ENCODE peak calls at places on chromosomes 7 and 10, in ten cellular contexts. K, Y, Q, P, V, S, H, I, X and C are unnamed samples.

GRCh38 chr7:75699993-75700392 is 38.7 kb downstream of the HIP1 start:
- DNase-seq in K (no peak), Y (no peak), Q (no peak), P (no peak), V (no peak), S (no peak), H (no peak), I (no peak), X (no peak), C (no peak)

GRCh38 chr7:137818036-137818435 is 28.7 kb downstream of the DGKI start:
- DNase-seq in K (no peak), Y (no peak), Q (no peak), P (no peak), V (no peak), S (no peak), H (peak), I (no peak), X (no peak), C (no peak)

GRCh38 chr7:69856991-69857390 is 258.7 kb downstream of the AUTS2 start:
- DNase-seq in K (no peak), Y (no peak), Q (no peak), P (no peak), V (no peak), S (no peak), H (no peak), I (no peak), X (no peak), C (no peak)

GRCh38 chr7:1787241-1787640 is 117.2 kb downstream of the ELFN1 start:
- DNase-seq in K (no peak), Y (no peak), Q (no peak), P (no peak), V (no peak), S (no peak), H (no peak), I (peak), X (no peak), C (no peak)

GRCh38 chr7:100156331-100157068 is 2.0 kb downstream of the TRAPPC14 start:
- DNase-seq in K (no peak), Y (no peak), Q (no peak), P (peak), V (no peak), S (no peak), H (no peak), I (no peak), X (no peak), C (peak)

GRCh38 chr7:6385110-6385792 is 62.5 kb downstream of the DAGLB start:
- DNase-seq in K (peak), Y (no peak), Q (no peak), P (no peak), V (no peak), S (peak), H (peak), I (no peak), X (no peak), C (no peak)

GRCh38 chr10:131689016-131689415 is 211.8 kb upstream of the PPP2R2D start:
- DNase-seq in K (no peak), Y (no peak), Q (no peak), P (no peak), V (peak), S (no peak), H (no peak), I (no peak), X (no peak), C (no peak)

GRCh38 chr10:11313463-11313862 is 295.8 kb downstream of the CELF2 start:
- DNase-seq in K (no peak), Y (no peak), Q (no peak), P (no peak), V (no peak), S (no peak), H (no peak), I (no peak), X (no peak), C (no peak)

GRCh38 chr10:58557714-58558113 is 45.0 kb downstream of the BICC1 start:
- DNase-seq in K (no peak), Y (no peak), Q (no peak), P (no peak), V (no peak), S (no peak), H (no peak), I (no peak), X (no peak), C (no peak)

GRCh38 chr10:86077871-86078638 is 288.5 kb downstream of the GRID1 start:
- DNase-seq in K (no peak), Y (no peak), Q (no peak), P (no peak), V (no peak), S (no peak), H (no peak), I (peak), X (no peak), C (no peak)

DNA sequence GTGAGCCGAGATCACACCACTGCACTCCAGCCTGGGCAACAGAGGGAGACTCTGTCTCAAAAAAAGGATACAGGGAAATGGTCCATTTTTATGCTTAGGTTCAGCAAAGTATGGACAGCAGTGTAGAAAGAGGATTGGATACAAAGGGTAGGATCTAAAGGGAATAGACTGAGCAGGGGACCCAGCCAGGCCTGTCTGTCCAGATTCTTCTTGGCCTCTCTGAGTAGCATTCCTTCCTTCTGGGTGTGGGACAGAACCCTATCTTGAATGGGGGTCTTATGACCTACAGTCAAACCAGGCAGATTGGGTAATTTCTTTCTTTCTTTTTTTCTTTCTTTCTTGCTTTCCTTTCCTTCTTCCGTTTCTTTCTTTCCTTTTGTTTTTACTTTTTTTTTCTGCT is 25.6 kb downstream of the SH2B2 start:
- DNase-seq in K (no peak), Y (no peak), Q (no peak), P (no peak), V (no peak), S (no peak), H (no peak), I (no peak), X (no peak), C (no peak)
- TF ChIP-seq CTCF in K (no peak), Y (no peak), Q (no peak), P (no peak), V (no peak), S (no peak), H (no peak), I (no peak), X (no peak), C (no peak)

GRCh38 chr10:69741671-69742355 is 59.9 kb upstream of the COL13A1 start:
- DNase-seq in K (no peak), Y (no peak), Q (no peak), P (no peak), V (no peak), S (no peak), H (no peak), I (no peak), X (no peak), C (no peak)

GRCh38 chr10:69744971-69745370 is 56.7 kb upstream of the COL13A1 start:
- DNase-seq in K (no peak), Y (no peak), Q (no peak), P (no peak), V (no peak), S (no peak), H (no peak), I (no peak), X (no peak), C (no peak)

GRCh38 chr10:69741252-69741651 is 60.5 kb upstream of the COL13A1 start:
- DNase-seq in K (no peak), Y (no peak), Q (no peak), P (no peak), V (no peak), S (no peak), H (no peak), I (no peak), X (no peak), C (no peak)

GRCh38 chr10:69742356-69742695 is 59.4 kb upstream of the COL13A1 start:
- DNase-seq in K (no peak), Y (no peak), Q (no peak), P (no peak), V (no peak), S (no peak), H (peak), I (no peak), X (no peak), C (no peak)

GRCh38 chr10:69742928-69743602 is 58.6 kb upstream of the COL13A1 start:
- DNase-seq in K (peak), Y (no peak), Q (no peak), P (no peak), V (peak), S (no peak), H (peak), I (no peak), X (no peak), C (no peak)
- TF ChIP-seq CTCF in K (peak), Y (peak), Q (peak), P (no peak), V (peak), S (peak), H (peak), I (no peak), X (peak), C (peak)

DNA sequence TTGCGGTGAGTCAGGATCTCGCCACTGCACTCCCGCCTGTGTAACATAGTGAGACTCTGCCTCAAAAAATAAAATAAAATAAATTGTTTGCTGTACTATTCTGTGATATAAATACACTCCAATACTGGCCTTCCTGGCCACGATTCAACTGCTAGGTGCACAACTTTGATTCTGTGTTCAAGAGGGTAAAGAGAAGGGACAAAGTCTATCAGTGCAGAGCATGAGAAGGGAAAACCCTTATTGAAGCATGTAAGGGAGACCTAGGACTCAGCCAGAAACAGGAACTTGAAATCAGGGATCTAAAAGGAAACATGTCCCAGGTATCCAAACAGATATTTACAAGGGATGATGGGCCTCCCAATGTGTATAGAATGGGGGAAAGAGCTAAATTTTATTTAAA is 8.9 kb upstream of the KBTBD2 start:
- DNase-seq in K (no peak), Y (no peak), Q (no peak), P (no peak), V (no peak), S (no peak), H (no peak), I (no peak), X (no peak), C (no peak)
- TF ChIP-seq CTCF in K (no peak), Y (no peak), Q (no peak), P (no peak), V (no peak), S (no peak), H (no peak), I (no peak), X (no peak), C (no peak)

DNA sequence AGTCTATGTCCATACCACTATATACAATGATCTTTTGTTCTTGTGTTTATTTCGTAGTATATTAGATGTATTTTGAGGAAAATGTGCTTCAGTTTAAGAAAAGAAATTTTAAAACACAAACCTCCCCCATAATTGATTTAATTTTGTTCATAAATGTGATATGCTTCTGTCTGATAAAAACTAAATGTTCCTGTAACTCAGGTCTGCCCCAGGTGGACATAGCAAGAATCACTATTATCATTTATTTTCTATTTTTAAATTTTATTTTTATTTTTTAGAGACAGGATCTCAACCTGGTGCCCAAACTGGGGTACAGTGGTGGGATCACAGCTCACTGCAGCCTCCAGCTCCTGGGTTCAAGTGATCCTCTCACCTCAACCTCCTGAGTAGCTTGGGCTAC is 43.2 kb downstream of the BEND7 start:
- DNase-seq in K (no peak), Y (no peak), Q (no peak), P (no peak), V (no peak), S (no peak), H (peak), I (no peak), X (no peak), C (no peak)
- TF ChIP-seq CTCF in K (no peak), Y (no peak), Q (no peak), P (no peak), V (no peak), S (peak), H (peak), I (no peak), X (no peak), C (no peak)

GRCh38 chr7:131753620-131754222 is 197.3 kb upstream of the PODXL start:
- DNase-seq in K (peak), Y (no peak), Q (no peak), P (no peak), V (peak), S (no peak), H (no peak), I (no peak), X (no peak), C (no peak)
- TF ChIP-seq CTCF in K (peak), Y (no peak), Q (no peak), P (no peak), V (peak), S (peak), H (peak), I (no peak), X (peak), C (peak)

GRCh38 chr7:112280267-112280666 is 73.8 kb downstream of the ZNF277 start:
- DNase-seq in K (no peak), Y (no peak), Q (no peak), P (no peak), V (no peak), S (no peak), H (no peak), I (no peak), X (no peak), C (no peak)

GRCh38 chr7:112282476-112283188 is 76.1 kb downstream of the ZNF277 start:
- DNase-seq in K (no peak), Y (no peak), Q (no peak), P (no peak), V (no peak), S (no peak), H (no peak), I (no peak), X (no peak), C (no peak)

GRCh38 chr7:112283382-112283910 is 77.0 kb downstream of the ZNF277 start:
- DNase-seq in K (no peak), Y (no peak), Q (no peak), P (no peak), V (no peak), S (no peak), H (no peak), I (no peak), X (peak), C (no peak)

GRCh38 chr7:112279042-112279441 is 72.5 kb downstream of the ZNF277 start:
- DNase-seq in K (no peak), Y (no peak), Q (no peak), P (no peak), V (no peak), S (no peak), H (no peak), I (no peak), X (no peak), C (no peak)
- TF ChIP-seq CTCF in K (no peak), Y (no peak), Q (no peak), P (no peak), V (no peak), S (no peak), H (no peak), I (no peak), X (no peak), C (no peak)

DNA sequence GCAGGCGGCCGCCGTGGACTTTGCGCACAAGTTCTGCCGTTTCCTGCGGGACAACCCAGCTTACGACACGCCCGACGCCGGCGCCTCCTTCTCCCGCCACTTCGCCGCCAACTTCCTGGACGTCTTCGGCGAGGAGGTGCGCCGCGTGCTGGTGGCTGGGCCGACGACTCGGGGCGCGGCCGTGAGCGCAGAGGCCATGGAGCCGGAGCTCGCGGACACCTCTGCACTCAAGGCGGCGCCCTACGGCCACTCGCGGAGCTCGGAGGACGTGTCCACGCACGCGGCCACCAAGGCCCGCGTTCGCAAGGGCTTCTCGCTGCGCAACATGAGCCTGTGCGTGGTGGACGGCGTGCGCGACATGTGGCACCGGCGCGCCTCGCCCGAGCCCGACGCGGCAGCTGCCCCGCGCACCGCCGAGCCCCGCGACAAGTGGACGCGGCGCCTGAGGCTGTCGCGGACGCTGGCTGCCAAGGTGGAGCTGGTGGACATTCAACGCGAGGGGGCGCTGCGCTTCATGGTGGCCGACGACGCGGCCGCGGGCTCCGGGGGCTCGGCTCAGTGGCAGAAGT is 14.1 kb downstream of the SH2B2 start:
- DNase-seq in K (no peak), Y (no peak), Q (no peak), P (peak), V (peak), S (no peak), H (no peak), I (no peak), X (no peak), C (no peak)
- TF ChIP-seq CTCF in K (no peak), Y (no peak), Q (no peak), P (no peak), V (peak), S (no peak), H (no peak), I (no peak), X (no peak), C (no peak)

GRCh38 chr10:84238909-84239308 is 2.4 kb downstream of the LRIT1 start:
- DNase-seq in K (no peak), Y (no peak), Q (no peak), P (no peak), V (no peak), S (no peak), H (no peak), I (no peak), X (no peak), C (no peak)

GRCh38 chr10:84244651-84245270 is at the start of gene RGR:
- DNase-seq in K (no peak), Y (peak), Q (no peak), P (no peak), V (no peak), S (no peak), H (no peak), I (no peak), X (no peak), C (no peak)

GRCh38 chr10:84247496-84247895 is 2.6 kb downstream of the RGR start:
- DNase-seq in K (no peak), Y (no peak), Q (no peak), P (no peak), V (no peak), S (no peak), H (no peak), I (no peak), X (no peak), C (no peak)

GRCh38 chr10:84241185-84241790 is at the start of gene LRIT1:
- DNase-seq in K (no peak), Y (no peak), Q (no peak), P (no peak), V (no peak), S (no peak), H (no peak), I (no peak), X (no peak), C (no peak)

DNA sequence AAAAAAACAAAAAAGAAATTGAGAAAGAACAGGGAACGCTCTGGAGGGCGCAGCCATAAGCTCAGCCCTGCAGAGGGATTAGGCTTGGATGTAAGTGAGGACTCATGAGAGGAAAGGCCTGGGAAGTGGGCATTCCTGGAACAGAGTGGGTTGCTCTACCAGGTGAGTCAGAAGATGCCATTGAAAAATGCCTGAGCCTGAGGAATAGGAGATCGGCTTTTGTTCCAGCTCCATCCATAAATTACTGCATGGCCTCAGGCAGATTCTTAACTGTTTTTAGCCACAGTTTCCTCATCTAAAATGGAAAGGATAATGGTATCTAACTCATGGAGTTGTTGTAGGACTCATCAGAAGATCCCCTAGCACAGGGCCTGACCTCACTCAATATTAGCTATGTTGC is 1.1 kb upstream of the RGR start:
- DNase-seq in K (no peak), Y (no peak), Q (no peak), P (no peak), V (no peak), S (no peak), H (no peak), I (no peak), X (no peak), C (no peak)
- TF ChIP-seq CTCF in K (no peak), Y (no peak), Q (no peak), P (no peak), V (no peak), S (no peak), H (no peak), I (no peak), X (no peak), C (no peak)

DNA sequence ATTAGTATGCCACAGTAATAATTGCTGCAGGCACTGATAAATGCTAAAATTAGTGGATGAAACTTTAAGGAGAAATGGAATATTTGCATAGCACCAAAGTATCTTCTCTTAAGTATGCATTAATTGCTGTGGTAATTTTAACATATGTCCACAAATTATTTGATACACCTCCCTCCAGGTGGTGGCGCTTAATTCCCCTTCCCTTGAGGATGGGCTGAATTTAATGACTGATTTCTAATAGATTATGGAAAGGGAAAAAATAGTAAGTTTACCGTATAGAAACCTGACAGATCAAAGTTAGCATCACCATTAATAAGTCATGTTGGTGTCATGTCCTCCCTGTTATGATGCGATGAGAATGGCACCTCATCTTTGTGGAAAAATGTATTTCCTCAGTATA is 519.2 kb downstream of the TFEC start:
- DNase-seq in K (peak), Y (no peak), Q (no peak), P (no peak), V (no peak), S (no peak), H (no peak), I (no peak), X (no peak), C (no peak)
- TF ChIP-seq CTCF in K (no peak), Y (no peak), Q (no peak), P (no peak), V (no peak), S (no peak), H (no peak), I (no peak), X (no peak), C (no peak)